ENCODE peak calls at places on chromosome 17, in eight cellular contexts. H, E, O, C, D, V, Q and X are unnamed samples.

GRCh38 chr17:37385439-37385990 is 9.7 kb downstream of the C17orf78 start:
- DNase-seq in H (no peak), O (no peak), V (no peak), Q (no peak), C (no peak), E (no peak), D (no peak), X (no peak)

GRCh38 chr17:17837380-17837821 is 615 bp upstream of the SREBF1 start:
- DNase-seq in D (peak; percentile 72), V (peak; percentile 66), O (peak; percentile 77), H (no peak), E (no peak), C (peak; percentile 67), Q (no peak), X (peak; percentile 76)

GRCh38 chr17:1724351-1724868 is at the start of gene WDR81:
- DNase-seq in V (peak; percentile 93), Q (no peak), D (peak; percentile 91), E (no peak), H (peak; percentile 95), O (peak; percentile 95), C (peak; percentile 53), X (peak; percentile 94)

GRCh38 chr17:50758989-50759544 is 8.3 kb downstream of the ANKRD40CL start:
- DNase-seq in E (no peak), V (no peak), D (no peak), O (no peak), Q (no peak), C (no peak), H (no peak), X (no peak)

GRCh38 chr17:36459045-36459444 is 27.4 kb upstream of the ZNHIT3 start:
- DNase-seq in H (no peak), E (no peak), Q (no peak), V (no peak), D (no peak), C (no peak), O (no peak), X (no peak)

GRCh38 chr17:80539022-80539421 is 5.6 kb upstream of the RPTOR start:
- DNase-seq in Q (no peak), H (no peak), V (no peak), E (no peak), C (no peak), D (no peak), O (no peak), X (no peak)

GRCh38 chr17:44501866-44502265 is 1.3 kb downstream of the GPATCH8 start:
- DNase-seq in E (no peak), Q (no peak), V (no peak), O (no peak), H (no peak), D (no peak), C (no peak), X (no peak)

GRCh38 chr17:46167267-46167666 is 26.0 kb downstream of the KANSL1 start:
- DNase-seq in C (no peak), O (no peak), Q (no peak), E (no peak), V (no peak), D (no peak), H (no peak), X (no peak)

GRCh38 chr17:79862259-79862658 is 23.0 kb upstream of the CBX4 start:
- DNase-seq in E (no peak), Q (no peak), D (no peak), H (no peak), O (no peak), C (no peak), V (no peak), X (no peak)

GRCh38 chr17:7837375-7838290 is 3.6 kb downstream of the KDM6B start:
- DNase-seq in E (no peak), C (no peak), D (no peak), V (no peak), Q (no peak), H (no peak), O (no peak), X (no peak)

GRCh38 chr17:1783834-1784611 is 22.2 kb downstream of the SERPINF1 start:
- DNase-seq in C (no peak), O (peak; percentile 97), E (peak; percentile 78), V (peak; percentile 52), H (peak; percentile 75), Q (no peak), D (peak; percentile 97), X (no peak)

GRCh38 chr17:27082775-27083154 is 211.1 kb upstream of the WSB1 start:
- DNase-seq in O (no peak), C (no peak), Q (no peak), V (no peak), H (no peak), D (no peak), E (no peak), X (no peak)

GRCh38 chr17:81572499-81573030 is 20.4 kb upstream of the FAAP100 start:
- DNase-seq in V (no peak), Q (no peak), E (no peak), H (no peak), D (no peak), O (no peak), C (no peak), X (no peak)

GRCh38 chr17:78316867-78317816 is 42.7 kb downstream of the SOCS3 start:
- DNase-seq in O (no peak), H (no peak), C (no peak), E (no peak), Q (no peak), V (peak; percentile 94), D (no peak), X (no peak)

GRCh38 chr17:78315355-78316114 is 44.3 kb downstream of the SOCS3 start:
- DNase-seq in H (peak; percentile 76), D (peak; percentile 95), V (peak; percentile 88), O (peak; percentile 86), C (peak; percentile 82), E (peak; percentile 70), Q (no peak), X (peak; percentile 89)

GRCh38 chr17:78313735-78314648 is 45.9 kb downstream of the SOCS3 start:
- DNase-seq in E (no peak), H (peak; percentile 80), D (peak; percentile 66), C (peak; percentile 75), Q (no peak), V (peak; percentile 93), O (no peak), X (peak; percentile 81)

GRCh38 chr17:78316115-78316866 is 43.6 kb downstream of the SOCS3 start:
- DNase-seq in C (no peak), E (no peak), V (no peak), H (no peak), O (no peak), Q (no peak), D (no peak), X (no peak)

GRCh38 chr17:78314683-78315354 is 45.1 kb downstream of the SOCS3 start:
- DNase-seq in E (no peak), V (no peak), Q (no peak), H (no peak), O (no peak), C (no peak), D (no peak), X (no peak)
- TF ChIP-seq CTCF in E (peak; percentile 18), V (no peak), Q (no peak), H (no peak), O (no peak), C (no peak), D (no peak), X (no peak)

GRCh38 chr17:73787036-73787720 is 142.9 kb upstream of the SDK2 start:
- DNase-seq in C (no peak), E (no peak), H (no peak), V (no peak), Q (no peak), O (no peak), D (no peak), X (no peak)
- H3K27me3 ChIP-seq in C (peaks cover 89% of the 10 kb centered on the region), E (no peaks in the 10 kb centered on the region), H (peaks cover 36% of the 10 kb centered on the region), V (no peaks in the 10 kb centered on the region), Q (peaks cover 19% of the 10 kb centered on the region), O (peaks cover 48% of the 10 kb centered on the region), D (no peaks in the 10 kb centered on the region), X (peaks cover 19% of the 10 kb centered on the region)

GRCh38 chr17:4858880-4859260 is 25.7 kb downstream of the MINK1 start:
- DNase-seq in C (peak; percentile 59), O (no peak), H (peak; percentile 63), Q (no peak), E (no peak), D (peak; percentile 43), V (peak; percentile 35), X (peak; percentile 80)

GRCh38 chr17:4860651-4861050 is 27.5 kb downstream of the MINK1 start:
- DNase-seq in H (no peak), O (no peak), D (no peak), C (no peak), Q (no peak), E (no peak), V (no peak), X (no peak)

GRCh38 chr17:4861052-4861451 is 27.9 kb downstream of the MINK1 start:
- DNase-seq in C (no peak), V (no peak), Q (no peak), H (no peak), O (no peak), D (no peak), E (no peak), X (no peak)

GRCh38 chr17:4859816-4860625 is 26.9 kb downstream of the MINK1 start:
- DNase-seq in Q (no peak), H (no peak), E (no peak), C (no peak), O (no peak), V (no peak), D (no peak), X (no peak)

DNA sequence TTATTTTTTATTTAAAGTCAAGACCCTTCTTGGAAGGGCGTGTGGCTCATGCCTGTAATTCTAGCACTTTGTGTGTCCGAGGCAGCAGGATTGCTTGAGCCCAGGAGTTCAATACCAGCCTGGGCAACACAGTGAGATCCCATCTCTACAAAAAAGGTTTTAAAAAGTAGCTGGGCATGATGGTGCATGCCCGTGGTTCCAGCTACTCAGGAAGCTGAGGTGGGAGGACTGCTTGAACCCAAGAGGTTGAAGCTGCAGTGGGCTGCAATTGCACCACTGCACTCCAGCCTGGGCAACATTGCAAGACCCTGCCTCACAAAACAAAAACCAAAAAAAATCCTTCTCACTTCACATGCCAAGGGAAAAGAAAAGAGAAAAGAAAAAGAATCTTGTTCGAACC is 29.6 kb downstream of the MINK1 start:
- DNase-seq in D (no peak), O (no peak), Q (no peak), H (no peak), E (no peak), V (no peak), C (no peak), X (no peak)
- TF ChIP-seq CTCF in D (no peak), O (no peak), Q (no peak), H (no peak), E (no peak), V (no peak), C (no peak), X (no peak)

DNA sequence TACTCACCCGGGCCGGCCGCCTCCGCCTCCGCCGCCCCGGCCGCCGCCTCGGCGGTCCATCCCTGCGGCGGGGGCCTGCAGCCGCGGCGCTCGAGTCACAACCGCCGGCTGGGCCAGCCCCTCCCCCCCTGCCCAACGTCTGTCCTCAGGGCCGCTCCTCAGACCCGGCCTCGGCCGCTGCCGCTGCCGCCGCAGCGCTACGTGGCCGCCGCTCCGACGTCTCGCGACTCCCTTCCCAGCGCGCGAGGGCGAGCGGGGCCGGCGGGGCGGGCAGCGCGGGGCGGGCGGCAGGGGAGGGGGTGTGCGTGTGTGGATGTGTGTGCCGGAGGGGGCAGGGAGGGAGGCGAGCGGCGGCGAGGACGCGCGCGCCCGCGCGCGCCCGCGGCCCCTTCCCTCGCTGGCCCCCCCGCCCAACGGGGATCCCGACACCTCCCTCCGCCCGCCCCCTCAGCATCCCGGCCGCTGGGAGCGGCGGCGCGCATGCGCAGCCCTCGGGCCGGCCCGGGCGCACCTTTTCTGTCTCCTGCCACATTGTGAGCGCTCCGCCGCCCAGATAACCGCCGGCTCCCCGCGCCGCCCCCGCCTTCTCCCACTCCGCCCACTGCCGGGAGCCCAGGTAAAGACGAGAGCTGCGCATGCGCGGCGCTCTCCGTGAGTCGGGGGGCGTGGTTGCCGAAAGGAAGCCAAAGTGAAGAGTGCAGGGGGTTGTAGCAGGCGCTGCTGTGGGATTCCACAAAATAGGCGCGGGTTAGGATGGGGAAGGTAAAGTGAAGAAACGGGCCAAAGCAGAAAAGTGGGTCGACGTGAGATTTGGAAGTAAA is at the start of gene ZNF652:
- DNase-seq in O (peak; percentile 86), D (peak; percentile 90), E (no peak), V (peak; percentile 96), C (peak; percentile 93), Q (peak; percentile 41), H (peak; percentile 93), X (peak; percentile 93)
- H3K27me3 ChIP-seq in O (no peaks in the 10 kb centered on the region), D (no peaks in the 10 kb centered on the region), E (no peaks in the 10 kb centered on the region), V (no peaks in the 10 kb centered on the region), C (no peaks in the 10 kb centered on the region), Q (no peaks in the 10 kb centered on the region), H (no peaks in the 10 kb centered on the region), X (no peaks in the 10 kb centered on the region)